ENCODE peak calls at places on chromosomes 7 and 10, in seven cellular contexts. T is endothelial cell; W is GM03348; R is CD8-positive, alpha-beta T cell; X is left ventricle myocardium inferior; S is activated naive CD8-positive, alpha-beta T cell treated with anti-CD3 and anti-CD28 coated beads, Interleukin-2, amount 50 U/mL, for 24 hours; M is activated CD4-positive, alpha-beta T cell treated with anti-CD3 and anti-CD28 coated beads, Interleukin-2, amount 50 U/mL, for 24 hours. E is an unnamed sample.

GRCh38 chr7:117284692-117285091 is 38.2 kb downstream of the WNT2 start:
- DNase-seq in T (no peak), W (no peak), R (no peak), X (no peak), S (no peak), M (no peak), E (no peak)

GRCh38 chr10:29688230-29688634 is 53.5 kb upstream of the SVIL start:
- DNase-seq in T (no peak), W (no peak), R (no peak), X (no peak), S (no peak), M (no peak), E (no peak)

GRCh38 chr7:74253975-74254857 is at the start of gene RFC2:
- DNase-seq in T (peak; percentile 99), W (peak; percentile 98), R (peak; percentile 96), X (peak; percentile 97), S (peak; percentile 99), M (peak; percentile 98), E (peak; percentile 95)

GRCh38 chr7:5704534-5704922 is 76.9 kb downstream of the RNF216 start:
- DNase-seq in T (peak; percentile 73), W (peak; percentile 84), R (peak; percentile 78), X (peak; percentile 67), S (peak; percentile 70), M (peak; percentile 43), E (peak; percentile 86)

GRCh38 chr10:10313099-10313875 is 704.4 kb upstream of the CELF2 start:
- DNase-seq in T (no peak), W (no peak), R (no peak), X (no peak), S (no peak), M (no peak), E (no peak)

GRCh38 chr7:5702876-5703571 is 78.4 kb downstream of the RNF216 start:
- DNase-seq in T (no peak), W (no peak), R (no peak), X (peak; percentile 61), S (no peak), M (no peak), E (no peak)

GRCh38 chr7:10802526-10802925 is 171.1 kb upstream of the PHF14 start:
- DNase-seq in T (no peak), W (peak; percentile 20), R (no peak), X (no peak), S (no peak), M (no peak), E (no peak)

GRCh38 chr7:135169141-135169935 is 1.2 kb downstream of the CYREN start:
- DNase-seq in T (peak; percentile 44), W (peak; percentile 42), R (peak; percentile 65), X (no peak), S (peak; percentile 77), M (no peak), E (no peak)

GRCh38 chr7:51357821-51358220 is 41.2 kb upstream of the COBL start:
- DNase-seq in T (no peak), W (no peak), R (no peak), X (no peak), S (no peak), M (no peak), E (no peak)

GRCh38 chr7:33961948-33962347 is 56.6 kb downstream of the BMPER start:
- DNase-seq in T (no peak), W (peak; percentile 52), R (no peak), X (no peak), S (no peak), M (no peak), E (no peak)

GRCh38 chr7:81692146-81692905 is 77.5 kb downstream of the HGF start:
- DNase-seq in T (no peak), W (no peak), R (no peak), X (no peak), S (no peak), M (no peak), E (no peak)

GRCh38 chr10:18571076-18571475 is 80.3 kb downstream of the NSUN6 start:
- DNase-seq in T (no peak), W (no peak), R (no peak), X (no peak), S (no peak), M (no peak), E (no peak)

GRCh38 chr7:73633844-73634243 is 9.5 kb upstream of the MLXIPL start:
- DNase-seq in T (no peak), W (no peak), R (no peak), X (no peak), S (no peak), M (no peak), E (no peak)

GRCh38 chr7:110322796-110323195 is 768.1 kb upstream of the LRRN3 start:
- DNase-seq in T (no peak), W (no peak), R (no peak), X (no peak), S (no peak), M (no peak), E (no peak)

GRCh38 chr7:26729150-26729772 is 135.1 kb downstream of the SKAP2 start:
- DNase-seq in T (no peak), W (no peak), R (no peak), X (no peak), S (no peak), M (no peak), E (no peak)

GRCh38 chr7:138565451-138566114 is 105.5 kb downstream of the TRIM24 start:
- DNase-seq in T (no peak), W (no peak), R (no peak), X (no peak), S (no peak), M (no peak), E (no peak)

GRCh38 chr10:68408898-68409518 is 1.9 kb upstream of the RUFY2 start:
- DNase-seq in T (no peak), W (no peak), R (no peak), X (no peak), S (no peak), M (no peak), E (no peak)

GRCh38 chr10:110336111-110336721 is 31.5 kb upstream of the SMNDC1 start:
- DNase-seq in T (no peak), W (peak; percentile 91), R (no peak), X (no peak), S (no peak), M (no peak), E (no peak)

GRCh38 chr7:2245883-2246679 is 4.1 kb downstream of the NUDT1 start:
- DNase-seq in T (no peak), W (no peak), R (no peak), X (peak; percentile 51), S (no peak), M (no peak), E (no peak)

GRCh38 chr10:76303682-76304316 is 872.4 kb downstream of the LRMDA start:
- DNase-seq in T (peak; percentile 70), W (peak; percentile 76), R (no peak), X (peak; percentile 72), S (no peak), M (no peak), E (peak; percentile 75)

GRCh38 chr10:104478380-104478779 is 124.7 kb downstream of the CFAP58 start:
- DNase-seq in T (no peak), W (no peak), R (no peak), X (no peak), S (no peak), M (no peak), E (no peak)

GRCh38 chr10:78255796-78256638 is 222.4 kb downstream of the RPS24 start:
- DNase-seq in T (no peak), W (peak; percentile 91), R (no peak), X (no peak), S (no peak), M (no peak), E (peak; percentile 23)

GRCh38 chr10:130787821-130788220 is 523.7 kb downstream of the TCERG1L start:
- DNase-seq in T (no peak), W (no peak), R (no peak), X (no peak), S (no peak), M (no peak), E (no peak)

GRCh38 chr10:47033081-47033480 is 121.9 kb downstream of the PTPN20 start:
- DNase-seq in T (no peak), W (no peak), R (no peak), X (no peak), S (no peak), M (no peak), E (no peak)

GRCh38 chr10:131868436-131868835 is 32.4 kb upstream of the PPP2R2D start:
- DNase-seq in T (no peak), W (no peak), R (no peak), X (no peak), S (no peak), M (no peak), E (no peak)

GRCh38 chr7:82156938-82157337 is 286.6 kb downstream of the CACNA2D1 start:
- DNase-seq in T (no peak), W (no peak), R (no peak), X (no peak), S (no peak), M (no peak), E (no peak)

GRCh38 chr7:233456-234035 is 41.2 kb downstream of the FAM20C start:
- DNase-seq in T (no peak), W (no peak), R (no peak), X (peak; percentile 72), S (no peak), M (no peak), E (no peak)

GRCh38 chr7:22354462-22354861 is 2.5 kb downstream of the RAPGEF5 start:
- DNase-seq in T (no peak), W (no peak), R (no peak), X (no peak), S (no peak), M (no peak), E (no peak)

GRCh38 chr7:88200793-88201192 is 19.0 kb downstream of the SRI start:
- DNase-seq in T (no peak), W (no peak), R (no peak), X (no peak), S (no peak), M (no peak), E (no peak)

GRCh38 chr10:104077282-104078151 is 8.2 kb downstream of the COL17A1 start:
- DNase-seq in T (no peak), W (no peak), R (no peak), X (no peak), S (no peak), M (no peak), E (no peak)

GRCh38 chr7:74343281-74344127 is 54.3 kb downstream of the CLIP2 start:
- DNase-seq in T (no peak), W (peak; percentile 90), R (no peak), X (no peak), S (peak; percentile 10), M (no peak), E (no peak)

GRCh38 chr7:29375641-29376562 is 181.3 kb downstream of the CHN2 start:
- DNase-seq in T (no peak), W (no peak), R (no peak), X (no peak), S (no peak), M (no peak), E (no peak)

GRCh38 chr10:92845926-92846325 is 2.4 kb upstream of the EXOC6 start:
- DNase-seq in T (no peak), W (no peak), R (no peak), X (no peak), S (no peak), M (no peak), E (no peak)

GRCh38 chr10:77634939-77635338 is 2.7 kb downstream of the KCNMA1 start:
- DNase-seq in T (no peak), W (no peak), R (no peak), X (no peak), S (no peak), M (no peak), E (no peak)

GRCh38 chr7:25314729-25315267 is 86.5 kb upstream of the NPVF start:
- DNase-seq in T (no peak), W (no peak), R (no peak), X (no peak), S (no peak), M (no peak), E (no peak)